ENCODE peak calls at places on chromosomes 5 and 9, in six cellular contexts. One of them, this sample, is unnamed.

GRCh38 chr5:125411163-125412050 is 665.0 kb upstream of the ZNF608 start:
- DNase-seq in left cardiac atrium: peak
- DNase-seq in HS-5: peak
- DNase-seq in NCI-H748 treated with DMSO at 0.1 percent for 48 hours: peak
- DNase-seq in DMS153: no peak
- DNase-seq in fibroblast of the conjunctiva: peak
- DNase-seq in this sample: peak

GRCh38 chr5:136182618-136183017 is 10.3 kb downstream of the SMIM32 start:
- DNase-seq in left cardiac atrium: no peak
- DNase-seq in HS-5: no peak
- DNase-seq in NCI-H748 treated with DMSO at 0.1 percent for 48 hours: no peak
- DNase-seq in DMS153: no peak
- DNase-seq in fibroblast of the conjunctiva: no peak
- DNase-seq in this sample: no peak

GRCh38 chr5:66326276-66326675 is 182.2 kb downstream of the SREK1 start:
- DNase-seq in left cardiac atrium: no peak
- DNase-seq in HS-5: no peak
- DNase-seq in NCI-H748 treated with DMSO at 0.1 percent for 48 hours: no peak
- DNase-seq in DMS153: no peak
- DNase-seq in fibroblast of the conjunctiva: no peak
- DNase-seq in this sample: no peak

GRCh38 chr5:68239485-68239884 is 23.9 kb downstream of the PIK3R1 start:
- DNase-seq in left cardiac atrium: peak
- DNase-seq in HS-5: no peak
- DNase-seq in NCI-H748 treated with DMSO at 0.1 percent for 48 hours: no peak
- DNase-seq in DMS153: no peak
- DNase-seq in fibroblast of the conjunctiva: no peak
- DNase-seq in this sample: no peak

GRCh38 chr9:124812401-124813016 is 35.6 kb downstream of the OLFML2A start:
- DNase-seq in left cardiac atrium: peak
- DNase-seq in HS-5: peak
- DNase-seq in NCI-H748 treated with DMSO at 0.1 percent for 48 hours: no peak
- DNase-seq in DMS153: no peak
- DNase-seq in fibroblast of the conjunctiva: peak
- DNase-seq in this sample: no peak

GRCh38 chr5:149310947-149311675 is 34.2 kb upstream of the GRPEL2 start:
- DNase-seq in left cardiac atrium: peak
- DNase-seq in HS-5: no peak
- DNase-seq in NCI-H748 treated with DMSO at 0.1 percent for 48 hours: no peak
- DNase-seq in DMS153: no peak
- DNase-seq in fibroblast of the conjunctiva: peak
- DNase-seq in this sample: peak

GRCh38 chr5:110288766-110289165 is 437.7 kb downstream of the TMEM232 start:
- DNase-seq in left cardiac atrium: no peak
- DNase-seq in HS-5: peak
- DNase-seq in NCI-H748 treated with DMSO at 0.1 percent for 48 hours: no peak
- DNase-seq in DMS153: no peak
- DNase-seq in fibroblast of the conjunctiva: peak
- DNase-seq in this sample: no peak

GRCh38 chr9:126301985-126302603 is 24.5 kb upstream of the MVB12B start:
- DNase-seq in left cardiac atrium: peak
- DNase-seq in HS-5: peak
- DNase-seq in NCI-H748 treated with DMSO at 0.1 percent for 48 hours: peak
- DNase-seq in DMS153: peak
- DNase-seq in fibroblast of the conjunctiva: peak
- DNase-seq in this sample: peak

GRCh38 chr9:37906312-37907239 is 2.6 kb upstream of the SLC25A51 start:
- DNase-seq in left cardiac atrium: no peak
- DNase-seq in HS-5: no peak
- DNase-seq in NCI-H748 treated with DMSO at 0.1 percent for 48 hours: no peak
- DNase-seq in DMS153: no peak
- DNase-seq in fibroblast of the conjunctiva: no peak
- DNase-seq in this sample: no peak

GRCh38 chr5:156219483-156219882 is 107.5 kb upstream of the SGCD start:
- DNase-seq in left cardiac atrium: no peak
- DNase-seq in HS-5: no peak
- DNase-seq in NCI-H748 treated with DMSO at 0.1 percent for 48 hours: no peak
- DNase-seq in DMS153: no peak
- DNase-seq in fibroblast of the conjunctiva: no peak
- DNase-seq in this sample: no peak

GRCh38 chr5:673837-674629 is 19.1 kb downstream of the TPPP start:
- DNase-seq in left cardiac atrium: peak
- DNase-seq in HS-5: no peak
- DNase-seq in NCI-H748 treated with DMSO at 0.1 percent for 48 hours: no peak
- DNase-seq in DMS153: peak
- DNase-seq in fibroblast of the conjunctiva: no peak
- DNase-seq in this sample: no peak

GRCh38 chr9:2050236-2050635 is 35.1 kb downstream of the SMARCA2 start:
- DNase-seq in left cardiac atrium: no peak
- DNase-seq in HS-5: no peak
- DNase-seq in NCI-H748 treated with DMSO at 0.1 percent for 48 hours: no peak
- DNase-seq in DMS153: no peak
- DNase-seq in fibroblast of the conjunctiva: no peak
- DNase-seq in this sample: no peak

GRCh38 chr5:167770461-167770860 is 521.0 kb upstream of the WWC1 start:
- DNase-seq in left cardiac atrium: no peak
- DNase-seq in HS-5: peak
- DNase-seq in NCI-H748 treated with DMSO at 0.1 percent for 48 hours: no peak
- DNase-seq in DMS153: no peak
- DNase-seq in fibroblast of the conjunctiva: no peak
- DNase-seq in this sample: no peak

GRCh38 chr5:140020601-140021177 is 22.4 kb downstream of the NRG2 start:
- DNase-seq in left cardiac atrium: no peak
- DNase-seq in HS-5: no peak
- DNase-seq in NCI-H748 treated with DMSO at 0.1 percent for 48 hours: no peak
- DNase-seq in DMS153: no peak
- DNase-seq in fibroblast of the conjunctiva: no peak
- DNase-seq in this sample: no peak

GRCh38 chr5:180100621-180101450 is 29.3 kb upstream of the RNF130 start:
- DNase-seq in left cardiac atrium: no peak
- DNase-seq in HS-5: no peak
- DNase-seq in NCI-H748 treated with DMSO at 0.1 percent for 48 hours: no peak
- DNase-seq in DMS153: no peak
- DNase-seq in fibroblast of the conjunctiva: no peak
- DNase-seq in this sample: no peak

GRCh38 chr5:124692324-124692723 is 54.1 kb downstream of the ZNF608 start:
- DNase-seq in left cardiac atrium: no peak
- DNase-seq in HS-5: peak
- DNase-seq in NCI-H748 treated with DMSO at 0.1 percent for 48 hours: no peak
- DNase-seq in DMS153: no peak
- DNase-seq in fibroblast of the conjunctiva: peak
- DNase-seq in this sample: no peak